ENCODE peak calls at places on chromosomes 2 and 18, in six cellular contexts. T, X, E, M, B and J are unnamed samples.

GRCh38 chr18:76658627-76659026 is 163.6 kb upstream of the ZNF516 start:
- DNase-seq in T (peak), X (peak), E (no peak), M (no peak), B (no peak), J (no peak)

GRCh38 chr2:99572380-99572779 is 82.6 kb upstream of the REV1 start:
- DNase-seq in T (peak), X (peak), E (peak), M (peak), B (peak), J (no peak)

GRCh38 chr18:13266208-13267100 is 47.9 kb downstream of the LDLRAD4 start:
- DNase-seq in T (no peak), X (no peak), E (no peak), M (no peak), B (peak), J (no peak)

GRCh38 chr2:232568161-232568560 is 17.7 kb downstream of the EIF4E2 start:
- DNase-seq in T (no peak), X (no peak), E (peak), M (peak), B (peak), J (peak)

GRCh38 chr2:164910091-164910899 is 45.0 kb downstream of the SLC38A11 start:
- DNase-seq in T (no peak), X (no peak), E (peak), M (peak), B (no peak), J (no peak)

GRCh38 chr2:173574713-173575112 is 220.0 kb downstream of the CDCA7 start:
- DNase-seq in T (no peak), X (no peak), E (peak), M (peak), B (peak), J (no peak)

GRCh38 chr2:94982661-94983060 is 42.8 kb upstream of the MAL start:
- DNase-seq in T (no peak), X (peak), E (peak), M (peak), B (peak), J (no peak)

GRCh38 chr2:46521215-46521683 is 41.9 kb downstream of the TMEM247 start:
- DNase-seq in T (no peak), X (no peak), E (peak), M (peak), B (peak), J (no peak)

GRCh38 chr2:121635371-121635770 is 13.9 kb downstream of the CLASP1 start:
- DNase-seq in T (no peak), X (peak), E (no peak), M (no peak), B (peak), J (no peak)

GRCh38 chr2:776517-776916 is 99.3 kb upstream of the TMEM18 start:
- DNase-seq in T (no peak), X (peak), E (no peak), M (no peak), B (no peak), J (no peak)

GRCh38 chr2:170928036-170928823 is 823 bp upstream of the GORASP2 start:
- DNase-seq in T (no peak), X (peak), E (peak), M (peak), B (no peak), J (no peak)

GRCh38 chr18:46622451-46622850 is 34.6 kb downstream of the LOXHD1 start:
- DNase-seq in T (no peak), X (no peak), E (no peak), M (no peak), B (no peak), J (no peak)

GRCh38 chr2:129606496-129607270 is 372.8 kb upstream of the RAB6C start:
- DNase-seq in T (no peak), X (no peak), E (no peak), M (no peak), B (no peak), J (no peak)

GRCh38 chr2:236919209-236919608 is 166.5 kb upstream of the COPS8 start:
- DNase-seq in T (no peak), X (no peak), E (peak), M (peak), B (peak), J (peak)

GRCh38 chr2:36727586-36727985 is 31.1 kb downstream of the VIT start:
- DNase-seq in T (no peak), X (peak), E (no peak), M (no peak), B (no peak), J (no peak)

GRCh38 chr2:240567872-240568677 is at the start of gene RNPEPL1:
- DNase-seq in T (peak), X (peak), E (no peak), M (peak), B (no peak), J (no peak)

GRCh38 chr18:48892146-48892855 is 58.5 kb downstream of the SMAD7 start:
- DNase-seq in T (peak), X (peak), E (no peak), M (no peak), B (no peak), J (no peak)

GRCh38 chr18:28793911-28794310 is 617.0 kb upstream of the CDH2 start:
- DNase-seq in T (peak), X (peak), E (no peak), M (no peak), B (no peak), J (no peak)

GRCh38 chr18:75638597-75639467 is 211.3 kb upstream of the SMIM21 start:
- DNase-seq in T (peak), X (peak), E (peak), M (no peak), B (peak), J (no peak)

GRCh38 chr18:40852406-40852805 is 1102.6 kb upstream of the PIK3C3 start:
- DNase-seq in T (no peak), X (no peak), E (no peak), M (peak), B (no peak), J (no peak)

GRCh38 chr2:130807659-130808385 is 28.9 kb upstream of the ARHGEF4 start:
- DNase-seq in T (peak), X (no peak), E (no peak), M (no peak), B (no peak), J (no peak)

GRCh38 chr2:28175028-28175427 is 217.6 kb upstream of the FOSL2 start:
- DNase-seq in T (peak), X (peak), E (no peak), M (no peak), B (no peak), J (no peak)

GRCh38 chr2:2877427-2877826 is 500.2 kb downstream of the EIPR1 start:
- DNase-seq in T (no peak), X (no peak), E (no peak), M (no peak), B (no peak), J (no peak)

GRCh38 chr18:46946656-46947282 is 29.4 kb downstream of the KATNAL2 start:
- DNase-seq in T (peak), X (no peak), E (peak), M (peak), B (peak), J (peak)

GRCh38 chr2:234751275-234751938 is 200.4 kb upstream of the SH3BP4 start:
- DNase-seq in T (no peak), X (peak), E (no peak), M (no peak), B (peak), J (no peak)

GRCh38 chr2:64799592-64800252 is 146.0 kb upstream of the SERTAD2 start:
- DNase-seq in T (peak), X (no peak), E (no peak), M (no peak), B (no peak), J (no peak)

GRCh38 chr2:207224814-207225482 is 59.2 kb upstream of the KLF7 start:
- DNase-seq in T (no peak), X (no peak), E (no peak), M (no peak), B (no peak), J (no peak)

GRCh38 chr2:199458017-199458805 is 472 bp upstream of the SATB2 start:
- DNase-seq in T (peak), X (peak), E (no peak), M (peak), B (peak), J (no peak)

GRCh38 chr2:86068098-86069047 is 37.3 kb downstream of the POLR1A start:
- DNase-seq in T (no peak), X (no peak), E (no peak), M (peak), B (peak), J (no peak)

GRCh38 chr18:72672364-72673151 is 128.4 kb upstream of the CBLN2 start:
- DNase-seq in T (peak), X (peak), E (peak), M (peak), B (peak), J (no peak)

GRCh38 chr2:201472411-201472810 is 20.9 kb downstream of the STRADB start:
- DNase-seq in T (no peak), X (no peak), E (no peak), M (peak), B (no peak), J (no peak)

GRCh38 chr2:97714084-97714949 is 941 bp downstream of the ZAP70 start:
- DNase-seq in T (no peak), X (peak), E (no peak), M (no peak), B (no peak), J (no peak)

GRCh38 chr2:74096061-74096460 is 51.7 kb downstream of the BOLA3 start:
- DNase-seq in T (no peak), X (no peak), E (no peak), M (no peak), B (no peak), J (no peak)

GRCh38 chr2:126900646-126901319 is 2.1 kb downstream of the TEX51 start:
- DNase-seq in T (no peak), X (no peak), E (no peak), M (no peak), B (no peak), J (no peak)

GRCh38 chr2:216109962-216110614 is 940 bp downstream of the XRCC5 start:
- DNase-seq in T (no peak), X (peak), E (peak), M (peak), B (peak), J (peak)

GRCh38 chr2:208595386-208596275 is 189.0 kb downstream of the PTH2R start:
- DNase-seq in T (no peak), X (no peak), E (peak), M (peak), B (no peak), J (no peak)